ENCODE peak calls at places on chromosomes 6 and 20, in four cellular contexts. One of them, this sample, is unnamed.

GRCh38 chr6:78605909-78606446 is 261.4 kb upstream of the IRAK1BP1 start:
- DNase-seq in activated CD8-positive, alpha-beta memory T cell treated with anti-CD3 and anti-CD28 coated beads for 24 hours: no peak
- DNase-seq in neural progenitor cell: no peak
- DNase-seq in progenitor cell of endocrine pancreas: no peak
- DNase-seq in this sample: peak; percentile 55

GRCh38 chr6:67433124-67433523 is 1202.0 kb upstream of the ADGRB3 start:
- DNase-seq in neural progenitor cell: no peak
- DNase-seq in activated CD8-positive, alpha-beta memory T cell treated with anti-CD3 and anti-CD28 coated beads for 24 hours: no peak
- DNase-seq in progenitor cell of endocrine pancreas: no peak
- DNase-seq in this sample: no peak

GRCh38 chr20:25248501-25249172 is 752 bp downstream of the PYGB start:
- DNase-seq in activated CD8-positive, alpha-beta memory T cell treated with anti-CD3 and anti-CD28 coated beads for 24 hours: no peak
- DNase-seq in progenitor cell of endocrine pancreas: peak; percentile 28
- DNase-seq in neural progenitor cell: peak; percentile 79
- DNase-seq in this sample: peak; percentile 83

GRCh38 chr6:29663300-29664039 is 6.6 kb downstream of the MOG start:
- DNase-seq in progenitor cell of endocrine pancreas: no peak
- DNase-seq in neural progenitor cell: no peak
- DNase-seq in activated CD8-positive, alpha-beta memory T cell treated with anti-CD3 and anti-CD28 coated beads for 24 hours: no peak
- DNase-seq in this sample: no peak

GRCh38 chr6:128570439-128571063 is 50.2 kb upstream of the PTPRK start:
- DNase-seq in activated CD8-positive, alpha-beta memory T cell treated with anti-CD3 and anti-CD28 coated beads for 24 hours: no peak
- DNase-seq in neural progenitor cell: no peak
- DNase-seq in progenitor cell of endocrine pancreas: no peak
- DNase-seq in this sample: no peak

GRCh38 chr20:38278150-38278549 is 17.6 kb upstream of the KIAA1755 start:
- DNase-seq in progenitor cell of endocrine pancreas: no peak
- DNase-seq in activated CD8-positive, alpha-beta memory T cell treated with anti-CD3 and anti-CD28 coated beads for 24 hours: no peak
- DNase-seq in neural progenitor cell: peak; percentile 76
- DNase-seq in this sample: no peak

GRCh38 chr20:20520776-20521175 is 152.9 kb downstream of the INSM1 start:
- DNase-seq in neural progenitor cell: no peak
- DNase-seq in progenitor cell of endocrine pancreas: no peak
- DNase-seq in activated CD8-positive, alpha-beta memory T cell treated with anti-CD3 and anti-CD28 coated beads for 24 hours: no peak
- DNase-seq in this sample: no peak

GRCh38 chr20:226958-227357 is at the start of gene DEFB129:
- DNase-seq in progenitor cell of endocrine pancreas: no peak
- DNase-seq in neural progenitor cell: no peak
- DNase-seq in activated CD8-positive, alpha-beta memory T cell treated with anti-CD3 and anti-CD28 coated beads for 24 hours: no peak
- DNase-seq in this sample: no peak

GRCh38 chr6:1670711-1671462 is 61.2 kb downstream of the FOXC1 start:
- DNase-seq in activated CD8-positive, alpha-beta memory T cell treated with anti-CD3 and anti-CD28 coated beads for 24 hours: no peak
- DNase-seq in progenitor cell of endocrine pancreas: no peak
- DNase-seq in neural progenitor cell: peak; percentile 44
- DNase-seq in this sample: no peak

GRCh38 chr20:38882600-38882999 is 43.6 kb upstream of the FAM83D start:
- DNase-seq in progenitor cell of endocrine pancreas: no peak
- DNase-seq in neural progenitor cell: no peak
- DNase-seq in activated CD8-positive, alpha-beta memory T cell treated with anti-CD3 and anti-CD28 coated beads for 24 hours: no peak
- DNase-seq in this sample: no peak

GRCh38 chr20:40449974-40450616 is 238.9 kb downstream of the MAFB start:
- DNase-seq in progenitor cell of endocrine pancreas: no peak
- DNase-seq in neural progenitor cell: no peak
- DNase-seq in activated CD8-positive, alpha-beta memory T cell treated with anti-CD3 and anti-CD28 coated beads for 24 hours: no peak
- DNase-seq in this sample: no peak

GRCh38 chr20:58875111-58875510 is 22.6 kb downstream of the GNAS start:
- DNase-seq in neural progenitor cell: peak; percentile 61
- DNase-seq in activated CD8-positive, alpha-beta memory T cell treated with anti-CD3 and anti-CD28 coated beads for 24 hours: no peak
- DNase-seq in progenitor cell of endocrine pancreas: no peak
- DNase-seq in this sample: no peak

This sample was measured in aorta.